ENCODE peak calls at places on chromosomes 7 and 10, in four cellular contexts. K, Q, H and G are unnamed samples.

GRCh38 chr10:2953495-2953894 is 113.9 kb upstream of the PFKP start:
- DNase-seq in Q (no peak), H (no peak), K (no peak), G (no peak)

GRCh38 chr7:149773446-149774236 is at the start of gene ZNF467:
- DNase-seq in K (no peak), Q (peak; percentile 67), H (no peak), G (no peak)

GRCh38 chr10:47147186-47147585 is 152.8 kb upstream of the GDF10 start:
- DNase-seq in Q (no peak), K (no peak), H (no peak), G (no peak)

GRCh38 chr7:24971333-24972165 is 8.4 kb downstream of the OSBPL3 start:
- DNase-seq in H (peak; percentile 80), K (no peak), Q (peak; percentile 67), G (no peak)

GRCh38 chr7:99102809-99103690 is 40.9 kb downstream of the SMURF1 start:
- DNase-seq in H (no peak), Q (peak; percentile 37), K (peak; percentile 60), G (no peak)

GRCh38 chr7:87398441-87398840 is 53.0 kb downstream of the CROT start:
- DNase-seq in K (no peak), H (no peak), Q (no peak), G (no peak)

GRCh38 chr7:128903621-128904361 is 6.7 kb downstream of the KCP start:
- DNase-seq in H (no peak), K (no peak), Q (no peak), G (no peak)

GRCh38 chr10:48453451-48454301 is 147.2 kb downstream of the MAPK8 start:
- DNase-seq in H (no peak), K (no peak), Q (no peak), G (no peak)

GRCh38 chr7:24905996-24906770 is 73.8 kb downstream of the OSBPL3 start:
- DNase-seq in K (no peak), H (no peak), Q (no peak), G (no peak)

GRCh38 chr10:47312663-47312995 is 9.6 kb upstream of the GDF2 start:
- DNase-seq in K (no peak), Q (no peak), H (no peak), G (no peak)

GRCh38 chr10:86958831-86959736 is 685 bp downstream of the SNCG start:
- DNase-seq in Q (peak; percentile 85), H (peak; percentile 31), K (peak; percentile 63), G (no peak)

GRCh38 chr10:13450078-13450477 is 78.7 kb downstream of the BEND7 start:
- DNase-seq in Q (no peak), H (no peak), K (no peak), G (no peak)

GRCh38 chr10:35025916-35026315 is 64.2 kb downstream of the CUL2 start:
- DNase-seq in Q (no peak), K (no peak), H (no peak), G (no peak)

GRCh38 chr7:4556868-4557620 is 125.1 kb upstream of the FOXK1 start:
- DNase-seq in Q (no peak), H (no peak), K (no peak), G (no peak)

GRCh38 chr7:92602352-92603088 is 12.3 kb upstream of the FAM133B start:
- DNase-seq in H (peak; percentile 21), Q (no peak), K (no peak), G (no peak)

GRCh38 chr7:67564978-67565377 is 568.3 kb downstream of the TYW1 start:
- DNase-seq in H (no peak), K (no peak), Q (no peak), G (no peak)

GRCh38 chr10:11863353-11864105 is 40.4 kb downstream of the PROSER2 start:
- DNase-seq in H (no peak), Q (no peak), K (no peak), G (no peak)

GRCh38 chr7:24733414-24734060 is 23.7 kb downstream of the GSDME start:
- DNase-seq in K (no peak), H (no peak), Q (no peak), G (no peak)

GRCh38 chr7:70238171-70238575 is 639.9 kb downstream of the AUTS2 start:
- DNase-seq in H (no peak), Q (no peak), K (no peak), G (no peak)

GRCh38 chr10:87961314-87961713 is 97.9 kb downstream of the PTEN start:
- DNase-seq in K (no peak), H (no peak), Q (no peak), G (no peak)

GRCh38 chr7:40850017-40850416 is 715.2 kb downstream of the SUGCT start:
- DNase-seq in H (no peak), K (no peak), Q (no peak), G (no peak)

GRCh38 chr10:48661441-48661840 is 23.2 kb upstream of the WDFY4 start:
- DNase-seq in Q (no peak), H (no peak), K (no peak), G (no peak)

GRCh38 chr7:80634505-80634904 is 3.9 kb upstream of the CD36 start:
- DNase-seq in Q (no peak), H (peak; percentile 74), K (no peak), G (no peak)

DNA sequence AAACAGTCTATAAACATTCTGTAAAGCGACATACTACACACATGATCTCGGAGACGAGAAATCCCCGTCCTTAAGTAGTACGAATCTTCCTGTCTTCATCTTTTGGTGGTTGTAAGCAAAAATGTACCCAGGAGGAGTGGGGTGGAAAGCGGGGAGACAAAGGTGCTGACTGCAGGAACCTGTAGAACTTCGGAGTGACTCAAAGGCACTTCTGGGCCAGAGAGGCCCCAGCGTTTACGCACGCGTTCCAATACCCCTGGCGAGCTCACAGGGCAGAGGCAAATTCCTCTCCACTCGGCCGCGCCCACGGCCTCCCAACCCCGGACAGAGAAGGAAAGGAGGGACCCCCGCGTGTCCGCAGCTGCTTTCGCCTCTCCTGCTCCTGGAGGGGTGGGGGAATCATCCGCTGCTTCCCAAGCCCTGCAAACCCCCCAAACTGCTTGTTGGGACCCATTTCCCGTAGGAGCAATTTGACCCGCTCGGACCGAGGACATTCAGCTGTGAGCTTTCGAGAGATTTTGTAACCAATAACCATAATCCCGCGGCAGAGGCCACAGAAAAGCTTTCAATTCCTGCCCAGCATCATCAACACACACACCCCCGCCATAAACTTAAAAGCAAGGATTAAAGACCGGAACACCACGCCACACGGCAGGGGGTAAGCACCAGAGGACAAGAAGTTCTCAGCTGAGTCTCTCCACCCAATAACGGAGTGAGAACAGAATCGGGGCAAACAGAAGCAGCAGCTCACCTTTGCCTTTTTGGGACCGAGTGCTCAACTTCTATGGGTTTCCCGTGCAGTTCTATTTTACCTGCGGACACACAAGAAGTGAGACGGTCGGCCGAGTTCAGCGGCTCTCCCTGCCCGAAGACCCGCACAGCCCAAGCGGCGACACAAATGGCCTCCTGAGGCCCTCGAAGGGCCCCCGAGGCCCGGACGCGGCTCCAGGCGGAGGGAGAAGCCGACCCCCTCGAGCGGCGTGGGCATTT is 2.3 kb downstream of the IGF2BP3 start:
- DNase-seq in K (no peak), Q (peak; percentile 51), H (peak; percentile 56), G (peak; percentile 53)
- TF ChIP-seq NR3C1 in K (no peak), Q (no peak), H (no peak), G (no peak)

DNA sequence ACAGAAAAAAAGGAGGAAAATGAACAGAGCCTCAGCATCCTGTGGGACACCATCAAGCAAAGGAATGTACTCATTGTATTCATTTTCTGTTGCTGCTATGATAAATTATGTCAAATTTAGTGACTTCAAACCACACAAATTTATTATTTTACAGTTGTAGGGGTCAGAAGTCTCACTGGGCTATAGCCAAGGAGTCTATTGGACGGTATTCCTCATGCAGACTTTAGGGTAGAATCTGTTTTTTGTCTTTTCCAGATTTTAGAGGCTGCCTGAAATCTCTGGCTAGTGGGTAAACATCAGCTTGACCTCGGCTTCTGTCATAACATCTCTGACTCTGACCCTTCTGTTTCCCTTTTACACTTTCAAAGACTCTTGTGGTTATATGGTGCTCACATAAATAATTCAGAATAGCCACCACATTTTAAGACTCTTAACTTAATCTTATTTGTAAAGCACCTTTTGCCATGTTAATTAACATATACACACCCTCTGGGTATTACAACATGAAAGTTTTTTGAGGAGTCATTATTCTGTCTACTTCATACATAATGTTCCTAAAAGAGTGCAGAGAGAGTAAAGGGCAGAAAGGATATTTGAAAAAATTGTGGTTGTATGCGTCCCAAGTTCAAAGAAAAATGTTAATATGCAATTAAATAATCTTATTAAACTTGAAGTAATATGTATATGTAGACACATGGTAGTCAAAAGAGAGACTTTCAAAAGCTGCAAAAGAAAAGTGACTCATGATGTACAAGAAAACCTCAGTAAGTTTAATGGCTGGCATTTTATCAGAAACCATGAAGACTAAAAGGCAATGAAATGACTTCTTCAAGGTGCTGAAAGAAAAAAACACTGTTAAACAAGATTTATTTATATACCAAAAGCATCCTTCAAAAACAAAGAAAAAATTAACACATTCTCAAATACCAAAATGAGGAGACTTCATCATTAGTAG is 70.8 kb upstream of the MEOX2 start:
- DNase-seq in Q (no peak), H (no peak), K (no peak), G (no peak)
- TF ChIP-seq NR3C1 in Q (no peak), H (no peak), K (no peak), G (no peak)

GRCh38 chr10:71623098-71623985 is 96.2 kb downstream of the C10orf105 start:
- DNase-seq in H (no peak), Q (peak; percentile 83), K (peak; percentile 68), G (peak; percentile 45)
- TF ChIP-seq NR3C1 in H (no peak), Q (no peak), K (no peak), G (no peak)

GRCh38 chr7:102122026-102122425 is 164.6 kb upstream of the SH2B2 start:
- DNase-seq in H (no peak), K (peak; percentile 44), Q (peak; percentile 35), G (no peak)
- TF ChIP-seq NR3C1 in H (no peak), K (no peak), Q (no peak), G (no peak)

GRCh38 chr10:129774082-129774735 is 189.9 kb downstream of the EBF3 start:
- DNase-seq in K (no peak), H (no peak), Q (no peak), G (peak; percentile 5)
- TF ChIP-seq NR3C1 in K (no peak), H (no peak), Q (no peak), G (no peak)

DNA sequence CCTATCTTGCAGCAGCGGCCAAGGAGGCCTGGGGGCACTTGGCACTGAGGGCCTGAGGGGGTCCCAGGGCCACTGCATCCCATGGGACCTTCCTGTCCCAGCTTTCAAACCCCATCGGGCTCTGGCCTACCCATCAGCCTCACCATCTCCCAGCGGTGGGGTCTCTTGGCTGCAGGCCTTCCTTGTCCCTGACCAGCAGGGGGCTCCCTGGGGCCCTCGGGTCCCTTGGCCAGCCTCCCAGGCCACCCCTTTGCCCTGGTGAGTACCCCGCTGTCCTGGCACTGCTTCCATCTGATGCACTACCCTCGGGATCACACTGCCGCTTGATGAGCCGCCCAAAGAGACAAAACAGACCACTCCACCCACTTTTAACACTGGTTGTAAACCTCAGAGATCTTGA is 43.5 kb downstream of the YKT6 start:
- DNase-seq in Q (peak; percentile 73), K (peak; percentile 58), H (no peak), G (peak; percentile 65)
- TF ChIP-seq NR3C1 in Q (no peak), K (no peak), H (no peak), G (no peak)

DNA sequence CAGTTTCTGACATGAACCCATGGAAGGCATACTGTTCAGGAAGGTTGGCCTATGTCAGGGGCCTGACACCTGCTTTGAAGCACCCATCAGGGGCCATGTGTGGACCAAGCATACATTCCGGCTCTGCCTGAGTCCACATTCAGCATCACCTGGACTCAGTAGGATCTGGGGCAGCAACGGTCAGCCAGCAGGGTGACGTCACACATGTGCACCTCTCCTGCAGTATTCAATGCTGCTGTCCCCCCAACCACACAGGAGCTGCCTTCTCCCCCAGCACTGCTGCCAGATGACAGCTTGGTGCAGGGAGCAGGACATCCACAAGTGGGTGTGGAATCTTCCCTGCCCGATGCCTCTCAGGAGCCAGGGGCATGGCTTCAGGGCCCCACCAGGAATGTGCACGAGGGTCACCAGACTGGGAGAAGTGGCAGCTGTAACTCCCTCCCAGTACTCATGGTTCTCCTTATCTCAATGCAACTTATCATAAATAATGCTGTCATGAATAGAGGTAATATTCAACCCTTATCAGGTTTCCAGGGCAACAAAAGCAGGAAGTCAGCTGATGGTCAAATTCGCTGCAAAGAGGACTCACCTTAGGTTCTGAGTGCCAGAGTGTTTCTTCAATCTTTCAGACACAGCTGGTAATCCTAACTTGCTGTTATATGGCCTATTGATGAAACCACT is 292.9 kb downstream of the PAXIP1 start:
- DNase-seq in Q (no peak), K (no peak), H (no peak), G (no peak)
- TF ChIP-seq NR3C1 in Q (no peak), K (no peak), H (no peak), G (no peak)